ENCODE peak calls at places on chromosomes 4 and X, in four cellular contexts. T, Y, V and H are unnamed samples.

GRCh38 chrX:151780621-151781020 is 46.1 kb downstream of the CNGA2 start:
- DNase-seq in Y (no peak), V (no peak), T (no peak), H (no peak)

GRCh38 chr4:133802741-133803140 is 398.8 kb downstream of the PABPC4L start:
- DNase-seq in V (no peak), Y (no peak), T (no peak), H (no peak)

GRCh38 chr4:73127839-73128448 is 58.4 kb upstream of the COX18 start:
- DNase-seq in Y (no peak), V (no peak), T (no peak), H (peak)

GRCh38 chr4:149522031-149522430 is 293.6 kb downstream of the IQCM start:
- DNase-seq in T (no peak), Y (no peak), V (no peak), H (no peak)

GRCh38 chr4:63049726-63050125 is 1359.5 kb downstream of the TECRL start:
- DNase-seq in Y (no peak), T (no peak), V (no peak), H (no peak)

GRCh38 chr4:42568610-42569207 is 88.2 kb downstream of the ATP8A1 start:
- DNase-seq in T (peak), Y (peak), V (peak), H (peak)

GRCh38 chr4:97892596-97893266 is 250.5 kb downstream of the STPG2 start:
- DNase-seq in Y (no peak), T (no peak), V (no peak), H (no peak)

GRCh38 chr4:702618-703048 is 3.0 kb upstream of the PCGF3 start:
- DNase-seq in T (no peak), Y (peak), V (no peak), H (no peak)

GRCh38 chr4:158817562-158818370 is 48.9 kb downstream of the FNIP2 start:
- DNase-seq in Y (no peak), T (peak), V (no peak), H (no peak)

GRCh38 chr4:153955306-153955705 is 166.4 kb upstream of the SFRP2 start:
- DNase-seq in V (no peak), Y (no peak), T (no peak), H (no peak)

GRCh38 chr4:145956288-145956890 is 17.8 kb upstream of the ZNF827 start:
- DNase-seq in V (no peak), T (peak), Y (peak), H (peak)

GRCh38 chr4:27000820-27001219 is 140.2 kb downstream of the STIM2 start:
- DNase-seq in V (no peak), Y (no peak), T (no peak), H (no peak)

GRCh38 chr4:182642831-182643230 is 274.4 kb downstream of the DCTD start:
- DNase-seq in V (no peak), Y (no peak), T (peak), H (peak)

GRCh38 chr4:81896936-81897335 is 425.2 kb upstream of the RASGEF1B start:
- DNase-seq in V (no peak), Y (no peak), T (no peak), H (no peak)

GRCh38 chr4:91502365-91502764 is 801.4 kb upstream of the GRID2 start:
- DNase-seq in T (peak), V (no peak), Y (no peak), H (no peak)

GRCh38 chrX:105975382-105975781 is 63.1 kb downstream of the SERPINA7 start:
- DNase-seq in T (peak), Y (no peak), V (no peak), H (no peak)

GRCh38 chr4:16270654-16271328 is 44.5 kb upstream of the TAPT1 start:
- DNase-seq in T (no peak), V (no peak), Y (no peak), H (peak)

GRCh38 chr4:6449335-6449734 is 23.1 kb downstream of the PPP2R2C start:
- DNase-seq in Y (no peak), V (no peak), T (no peak), H (no peak)

GRCh38 chr4:138555584-138555983 is 313.4 kb upstream of the SLC7A11 start:
- DNase-seq in V (no peak), T (peak), Y (no peak), H (peak)

GRCh38 chr4:11338990-11339782 is 89.5 kb downstream of the HS3ST1 start:
- DNase-seq in V (no peak), Y (no peak), T (no peak), H (no peak)

GRCh38 chrX:47091149-47091775 is 13.0 kb downstream of the RGN start:
- DNase-seq in V (no peak), Y (peak), T (no peak), H (no peak)

GRCh38 chr4:472881-473574 is 25.9 kb downstream of the ZNF721 start:
- DNase-seq in V (no peak), T (no peak), Y (peak), H (peak)

GRCh38 chr4:15702941-15703403 is at the start of gene BST1:
- DNase-seq in Y (peak), T (no peak), V (peak), H (peak)

GRCh38 chrX:139113682-139114081 is 402.2 kb upstream of the FGF13 start:
- DNase-seq in Y (no peak), V (no peak), T (peak), H (peak)

GRCh38 chr4:23884731-23885130 is 5.1 kb downstream of the PPARGC1A start:
- DNase-seq in T (no peak), Y (no peak), V (no peak), H (no peak)

GRCh38 chr4:25020240-25020639 is 10.5 kb downstream of the LGI2 start:
- DNase-seq in Y (no peak), T (peak), V (no peak), H (no peak)

GRCh38 chrX:4570141-4570540 is 856.7 kb upstream of the PRKX start:
- DNase-seq in Y (no peak), T (peak), V (no peak), H (peak)

GRCh38 chr4:72295966-72296557 is 264.3 kb downstream of the NPFFR2 start:
- DNase-seq in V (no peak), Y (no peak), T (peak), H (peak)

GRCh38 chrX:106484233-106484632 is 127.5 kb upstream of the RADX start:
- DNase-seq in T (no peak), Y (no peak), V (no peak), H (no peak)

GRCh38 chrX:147884958-147885357 is 26.8 kb upstream of the FMR1 start:
- DNase-seq in T (peak), Y (no peak), V (no peak), H (no peak)

GRCh38 chr4:177190995-177191568 is 118.6 kb upstream of the NEIL3 start:
- DNase-seq in V (no peak), T (peak), Y (no peak), H (no peak)

GRCh38 chr4:151195801-151196200 is 81.2 kb upstream of the PRSS48 start:
- DNase-seq in T (no peak), V (no peak), Y (no peak), H (no peak)

GRCh38 chr4:113141901-113142346 is 92.5 kb downstream of the ANK2 start:
- DNase-seq in T (peak), V (no peak), Y (no peak), H (no peak)

GRCh38 chr4:8858188-8858924 is 13.3 kb downstream of the HMX1 start:
- DNase-seq in V (no peak), T (no peak), Y (no peak), H (peak)

GRCh38 chr4:8144359-8144758 is 14.3 kb downstream of the ABLIM2 start:
- DNase-seq in T (no peak), Y (no peak), V (no peak), H (peak)

GRCh38 chr4:184896868-184897715 is 71.3 kb upstream of the ACSL1 start:
- DNase-seq in T (no peak), V (no peak), Y (no peak), H (no peak)